ENCODE peak calls at places on chromosomes 16 and 17, in four cellular contexts. L is HS-5; J is stimulated activated naive CD8-positive, alpha-beta T cell treated with anti-CD3 and anti-CD28 coated beads, Interleukin-15, amount 100 ng/mL, for 72 hours; G is GM13977. Q is an unnamed sample.

GRCh38 chr17:63246344-63246743 is 199.8 kb downstream of the CYB561 start:
- DNase-seq in L (no peak), J (no peak), G (no peak), Q (peak)

GRCh38 chr16:84194470-84195200 is 3.7 kb downstream of the ADAD2 start:
- DNase-seq in L (no peak), J (peak), G (peak), Q (no peak)

GRCh38 chr16:86975445-86975844 is 341.7 kb downstream of the C16orf95 start:
- DNase-seq in L (no peak), J (no peak), G (no peak), Q (peak)

GRCh38 chr17:2190014-2190413 is 113.6 kb downstream of the SMG6 start:
- DNase-seq in L (no peak), J (no peak), G (no peak), Q (peak)

GRCh38 chr17:77778636-77779524 is 179.6 kb upstream of the TNRC6C start:
- DNase-seq in L (no peak), J (no peak), G (no peak), Q (no peak)

GRCh38 chr17:79806863-79807720 is 10.2 kb upstream of the CBX8 start:
- DNase-seq in L (no peak), J (no peak), G (no peak), Q (no peak)

GRCh38 chr17:29572691-29573557 is 4.4 kb downstream of the TP53I13 start:
- DNase-seq in L (no peak), J (peak), G (peak), Q (peak)

GRCh38 chr16:11128211-11129123 is 127.5 kb downstream of the SOCS1 start:
- DNase-seq in L (no peak), J (no peak), G (no peak), Q (peak)

GRCh38 chr16:85249830-85250455 is 137.7 kb upstream of the CIBAR2 start:
- DNase-seq in L (no peak), J (no peak), G (no peak), Q (no peak)

GRCh38 chr17:81608082-81608481 is 28.8 kb downstream of the NPLOC4 start:
- DNase-seq in L (no peak), J (peak), G (no peak), Q (no peak)

GRCh38 chr16:8729779-8730334 is 55.4 kb downstream of the ABAT start:
- DNase-seq in L (no peak), J (no peak), G (no peak), Q (no peak)

GRCh38 chr16:29729116-29729521 is 16.7 kb downstream of the C16orf54 start:
- DNase-seq in L (peak), J (no peak), G (no peak), Q (peak)

GRCh38 chr16:57801856-57802634 is at the start of gene KIFC3:
- DNase-seq in L (no peak), J (peak), G (peak), Q (peak)

GRCh38 chr16:12573730-12574383 is 229.8 kb downstream of the CPPED1 start:
- DNase-seq in L (no peak), J (peak), G (peak), Q (peak)

GRCh38 chr16:69186642-69187386 is at the start of gene SNTB2:
- DNase-seq in L (no peak), J (peak), G (peak), Q (peak)

GRCh38 chr16:84532855-84533486 is 28.5 kb upstream of the MEAK7 start:
- DNase-seq in L (no peak), J (no peak), G (no peak), Q (no peak)

GRCh38 chr17:50080096-50080480 is 15.1 kb upstream of the PDK2 start:
- DNase-seq in L (no peak), J (no peak), G (no peak), Q (no peak)

GRCh38 chr17:51407576-51407975 is 147.2 kb downstream of the UTP18 start:
- DNase-seq in L (no peak), J (no peak), G (no peak), Q (no peak)

GRCh38 chr17:4519361-4519788 is 20.7 kb downstream of the SPNS2 start:
- DNase-seq in L (no peak), J (no peak), G (no peak), Q (no peak)

GRCh38 chr16:89210904-89211515 is 6.5 kb upstream of the ZNF778 start:
- DNase-seq in L (no peak), J (no peak), G (no peak), Q (no peak)

GRCh38 chr17:71922439-71922838 is 198.4 kb upstream of the SOX9 start:
- DNase-seq in L (peak), J (no peak), G (no peak), Q (no peak)

GRCh38 chr16:24138024-24138423 is 118.1 kb upstream of the CACNG3 start:
- DNase-seq in L (no peak), J (no peak), G (no peak), Q (no peak)

GRCh38 chr17:58755577-58756245 is at the start of gene PPM1E:
- DNase-seq in L (no peak), J (peak), G (peak), Q (peak)

GRCh38 chr17:78124836-78125137 is 3.8 kb downstream of the TMC6 start:
- DNase-seq in L (no peak), J (no peak), G (no peak), Q (no peak)

GRCh38 chr17:80822700-80823410 is 168.8 kb upstream of the CHMP6 start:
- DNase-seq in L (no peak), J (no peak), G (no peak), Q (no peak)

Q was measured in fibroblast of the aortic adventitia.